ENCODE peak calls at places on chromosomes 2 and 18, in five cellular contexts. C, W, U, Y and R are unnamed samples.

GRCh38 chr2:199273043-199273647 is 184.6 kb downstream of the SATB2 start:
- DNase-seq in C (peak; percentile 31), W (peak; percentile 60), U (no peak), Y (no peak), R (no peak)

GRCh38 chr2:181685150-181685688 is 4.9 kb upstream of the NEUROD1 start:
- DNase-seq in W (no peak), U (no peak), Y (no peak), C (no peak), R (no peak)

GRCh38 chr2:235543126-235543750 is 49.4 kb downstream of the AGAP1 start:
- DNase-seq in Y (no peak), C (peak; percentile 74), U (no peak), W (no peak), R (no peak)

GRCh38 chr18:55328301-55328700 is 259.7 kb downstream of the TCF4 start:
- DNase-seq in C (no peak), U (no peak), Y (no peak), W (peak; percentile 67), R (no peak)

GRCh38 chr2:92073036-92073814 is 2798.0 kb upstream of the TEKT4 start:
- DNase-seq in C (no peak), W (no peak), Y (no peak), U (no peak), R (no peak)

GRCh38 chr2:240964221-240964853 is 34.1 kb upstream of the SNED1 start:
- DNase-seq in W (no peak), C (no peak), U (peak; percentile 13), Y (no peak), R (no peak)

GRCh38 chr2:200158586-200159365 is 147.7 kb upstream of the SPATS2L start:
- DNase-seq in C (no peak), U (no peak), Y (no peak), W (no peak), R (no peak)

GRCh38 chr2:136281281-136282117 is 163.6 kb upstream of the CXCR4 start:
- DNase-seq in Y (no peak), W (no peak), U (no peak), C (no peak), R (no peak)

GRCh38 chr2:172000696-172001361 is 1.1 kb downstream of the METAP1D start:
- DNase-seq in W (no peak), C (no peak), U (no peak), Y (no peak), R (no peak)

DNA sequence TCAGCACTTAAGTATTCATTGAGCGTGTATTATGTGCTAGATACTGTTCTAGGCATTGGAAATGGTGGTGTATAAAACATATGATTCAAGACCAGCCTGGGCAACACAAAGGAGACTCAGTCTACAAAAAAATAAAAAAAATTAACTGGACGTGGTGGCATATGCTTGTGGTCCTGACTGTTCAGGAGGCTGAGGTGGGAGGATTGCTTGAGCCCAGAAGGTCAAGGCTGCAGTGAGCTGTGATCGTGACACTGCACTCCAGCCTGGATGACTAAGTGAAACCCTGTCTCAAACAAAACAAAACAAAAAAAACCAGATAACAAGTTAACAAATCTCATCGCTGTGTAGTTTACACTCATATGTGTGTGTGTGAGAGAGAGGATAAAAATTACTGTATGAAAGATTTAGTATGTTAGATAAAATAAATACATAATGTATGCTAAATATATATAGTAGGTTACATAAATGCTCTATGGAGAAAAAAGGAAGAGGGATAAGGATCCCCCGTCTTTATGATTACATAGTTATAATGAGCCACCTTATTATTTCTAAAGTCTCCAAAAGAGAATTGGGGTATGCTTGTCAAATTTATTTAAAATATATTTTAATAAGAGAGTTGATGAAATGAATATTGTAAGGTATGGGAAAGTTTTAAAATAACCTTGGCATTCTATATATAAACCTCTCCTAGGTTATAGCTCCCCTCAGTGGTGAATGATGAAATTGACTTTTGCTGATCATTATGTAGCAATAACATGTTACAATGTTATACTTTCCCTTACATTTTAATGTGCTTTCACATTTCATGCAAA is 69.2 kb downstream of the EHBP1 start:
- DNase-seq in W (peak; percentile 67), Y (peak; percentile 74), U (no peak), C (peak; percentile 80), R (no peak)
- TF ChIP-seq CTCF in W (peak; percentile 60), Y (peak; percentile 79), U (peak; percentile 92), C (peak; percentile 80), R (no peak)

GRCh38 chr2:7357993-7358392 is 440.8 kb downstream of the RNF144A start:
- DNase-seq in C (no peak), U (no peak), Y (no peak), W (no peak), R (no peak)

GRCh38 chr2:7368211-7368610 is 451.0 kb downstream of the RNF144A start:
- DNase-seq in Y (no peak), W (no peak), C (no peak), U (no peak), R (no peak)

GRCh38 chr2:7358865-7359264 is 441.7 kb downstream of the RNF144A start:
- DNase-seq in C (no peak), Y (no peak), W (no peak), U (no peak), R (no peak)

DNA sequence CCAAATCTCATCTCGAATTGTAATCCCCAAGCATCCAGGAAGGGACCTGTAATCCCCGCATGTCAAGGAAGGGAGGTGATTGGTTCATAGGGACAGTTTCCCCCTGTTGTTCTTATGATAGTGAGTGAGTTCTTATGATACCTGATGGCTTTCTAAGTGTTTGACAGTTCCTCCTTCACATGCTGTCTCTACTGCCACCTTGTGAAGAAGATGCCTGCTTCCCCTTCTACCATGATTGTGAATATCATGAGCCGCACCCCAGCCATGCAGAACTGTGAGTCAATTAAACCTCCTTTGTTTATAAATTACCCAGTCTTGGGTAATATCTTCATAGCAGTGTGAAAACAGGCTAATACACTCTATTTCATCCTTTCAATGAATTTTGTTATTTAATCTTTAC is 446.7 kb downstream of the RNF144A start:
- DNase-seq in C (peak; percentile 27), W (no peak), Y (no peak), U (no peak), R (no peak)
- TF ChIP-seq CTCF in C (peak; percentile 31), W (no peak), Y (no peak), U (no peak), R (no peak)

DNA sequence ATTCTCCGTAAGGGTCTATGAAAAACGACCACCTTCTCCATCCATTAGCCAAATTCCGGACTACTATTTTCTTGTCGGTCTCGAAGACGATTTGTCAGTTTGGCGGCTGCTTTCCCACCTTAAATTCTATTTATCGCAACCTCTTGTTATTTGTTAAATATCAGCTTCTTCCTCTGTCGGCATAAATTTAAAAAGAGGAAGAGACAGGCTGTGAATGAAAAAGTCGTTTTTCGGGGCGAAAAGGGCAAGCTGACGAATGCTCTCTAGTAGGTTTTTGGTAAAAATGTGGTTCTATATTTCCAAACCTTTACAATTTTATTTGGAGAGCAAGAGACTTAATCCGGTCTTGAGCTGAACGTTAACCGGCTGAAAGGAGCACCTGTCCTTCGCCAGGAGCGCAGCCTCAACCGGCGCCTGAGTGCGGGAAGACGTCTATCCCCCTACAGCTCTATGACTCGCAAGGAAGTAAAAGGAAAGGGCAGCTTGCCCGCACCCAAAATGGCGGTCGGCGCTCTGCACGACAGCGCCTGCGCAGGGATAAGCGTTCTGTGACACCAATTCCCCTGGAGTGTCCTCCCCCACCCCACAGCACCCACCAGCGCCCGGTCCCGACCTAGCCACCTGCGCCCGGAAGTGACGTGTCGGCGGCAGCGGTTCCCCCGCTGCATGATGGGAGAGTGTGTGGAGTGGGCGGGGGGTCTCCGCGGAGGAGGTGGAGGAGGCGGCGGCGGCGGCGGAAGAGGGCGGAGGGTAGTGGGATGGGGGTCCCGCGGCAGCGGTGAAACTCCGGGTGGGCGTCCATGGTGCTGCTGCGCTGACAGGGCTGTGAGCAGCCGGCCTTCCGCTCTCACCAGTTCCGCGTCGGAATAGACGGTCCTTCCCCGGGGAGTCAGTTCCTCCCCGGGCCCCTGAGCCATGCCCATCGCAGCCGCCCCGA is at the start of gene AFTPH:
- DNase-seq in U (peak; percentile 98), Y (peak; percentile 92), W (peak; percentile 99), C (peak; percentile 99), R (peak; percentile 100)
- TF ChIP-seq CTCF in U (no peak), Y (no peak), W (no peak), C (no peak), R (no peak)

DNA sequence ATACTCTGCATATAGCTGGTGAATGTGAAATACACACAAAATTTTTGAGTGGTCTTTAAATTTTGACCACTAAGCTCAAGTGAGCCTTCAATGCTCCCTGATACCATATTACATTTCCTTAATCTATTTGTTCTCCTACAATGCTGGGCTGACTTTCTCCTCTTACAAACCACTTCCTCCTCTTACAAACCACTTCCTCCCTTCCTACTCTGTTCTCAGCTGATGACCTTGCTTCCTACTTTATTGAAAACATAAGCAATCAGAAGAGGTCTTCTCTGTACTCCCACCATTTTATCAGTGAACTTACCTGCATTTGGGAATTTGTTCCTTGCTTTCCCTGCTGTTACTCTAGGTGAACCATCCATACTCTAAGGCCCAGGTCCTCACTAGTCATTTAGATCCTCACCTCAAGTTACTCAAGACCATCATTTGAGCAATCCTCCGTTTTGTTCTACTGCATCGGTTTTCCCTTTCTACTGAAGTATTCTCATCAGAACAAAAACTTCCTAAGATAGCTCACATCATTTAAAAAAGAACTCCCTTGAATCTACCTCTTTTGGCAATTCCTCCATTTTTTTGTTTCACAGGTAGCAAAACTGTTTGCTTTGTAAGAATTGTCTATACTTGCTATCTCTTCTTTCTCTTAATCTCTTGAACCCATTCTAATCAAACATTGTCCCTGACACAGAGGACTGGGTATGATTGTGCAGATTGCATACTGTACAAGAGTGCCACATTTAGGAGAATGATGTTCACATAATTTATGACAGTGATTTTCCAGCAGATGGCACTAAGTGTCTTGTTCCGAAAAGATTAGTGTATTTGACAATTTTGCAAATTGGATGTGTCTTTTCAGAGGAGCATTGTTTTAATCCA is 96.5 kb downstream of the EPB41L5 start:
- DNase-seq in Y (no peak), C (peak; percentile 76), U (no peak), W (peak; percentile 58), R (no peak)
- TF ChIP-seq CTCF in Y (no peak), C (peak; percentile 86), U (peak; percentile 58), W (peak; percentile 31), R (no peak)

DNA sequence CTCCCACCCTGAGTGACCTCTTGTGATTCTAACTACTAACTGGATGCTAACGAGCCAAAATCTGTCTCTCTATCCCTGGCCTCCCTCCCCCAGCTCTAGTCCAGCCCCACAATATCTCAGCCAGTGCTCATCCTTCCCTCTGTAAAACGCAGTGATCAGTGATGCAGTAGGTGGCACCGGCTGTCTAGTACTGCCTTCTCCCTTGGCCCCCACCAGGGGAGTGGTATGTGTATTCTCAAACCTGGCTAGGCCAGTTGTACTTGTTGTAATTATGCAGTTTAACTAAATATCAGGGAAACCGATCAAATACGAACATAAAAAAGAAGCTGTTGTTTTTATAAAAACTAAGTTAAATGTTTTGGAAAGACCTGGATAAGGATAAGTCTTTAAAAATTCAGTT is 113.2 kb upstream of the ALPP start:
- DNase-seq in U (no peak), Y (no peak), C (no peak), W (no peak), R (no peak)
- TF ChIP-seq CTCF in U (no peak), Y (no peak), C (no peak), W (no peak), R (no peak)

GRCh38 chr2:127195140-127196074 is 24.7 kb downstream of the CYP27C1 start:
- DNase-seq in Y (no peak), C (no peak), U (no peak), W (no peak), R (no peak)

GRCh38 chr2:127197475-127198385 is 22.4 kb downstream of the CYP27C1 start:
- DNase-seq in W (peak; percentile 59), U (peak; percentile 44), C (peak; percentile 85), Y (peak; percentile 41), R (no peak)

GRCh38 chr2:127199223-127199622 is 20.9 kb downstream of the CYP27C1 start:
- DNase-seq in W (no peak), C (no peak), U (no peak), Y (no peak), R (no peak)

GRCh38 chr2:127196549-127196948 is 23.6 kb downstream of the CYP27C1 start:
- DNase-seq in Y (no peak), W (no peak), U (no peak), C (no peak), R (no peak)

GRCh38 chr2:127196998-127197397 is 23.1 kb downstream of the CYP27C1 start:
- DNase-seq in Y (no peak), C (peak; percentile 72), W (no peak), U (no peak), R (no peak)
- TF ChIP-seq CTCF in Y (no peak), C (peak; percentile 94), W (peak; percentile 35), U (no peak), R (no peak)